ENCODE peak calls at places on chromosomes 6 and 20, in five cellular contexts. One of them, this sample, is unnamed.

GRCh38 chr6:99344289-99344688 is 5.2 kb downstream of the FAXC start:
- DNase-seq in WERI-Rb-1: no peak
- DNase-seq in astrocyte: peak; percentile 70
- DNase-seq in CD8-positive, alpha-beta T cell: no peak
- DNase-seq in tibial artery: no peak
- DNase-seq in this sample: no peak

GRCh38 chr6:39050453-39051112 is 2.0 kb downstream of the GLP1R start:
- DNase-seq in WERI-Rb-1: no peak
- DNase-seq in astrocyte: no peak
- DNase-seq in CD8-positive, alpha-beta T cell: no peak
- DNase-seq in tibial artery: no peak
- DNase-seq in this sample: no peak

GRCh38 chr20:2451939-2452732 is 18.5 kb downstream of the SNRPB start:
- DNase-seq in WERI-Rb-1: peak; percentile 85
- DNase-seq in astrocyte: peak; percentile 30
- DNase-seq in CD8-positive, alpha-beta T cell: peak; percentile 61
- DNase-seq in tibial artery: peak; percentile 80
- DNase-seq in this sample: peak; percentile 83

GRCh38 chr20:43590036-43590391 is 723 bp upstream of the IFT52 start:
- DNase-seq in WERI-Rb-1: peak; percentile 25
- DNase-seq in astrocyte: no peak
- DNase-seq in CD8-positive, alpha-beta T cell: no peak
- DNase-seq in tibial artery: no peak
- DNase-seq in this sample: peak; percentile 41

GRCh38 chr6:159610881-159611280 is 82.2 kb downstream of the SOD2 start:
- DNase-seq in WERI-Rb-1: no peak
- DNase-seq in astrocyte: no peak
- DNase-seq in CD8-positive, alpha-beta T cell: no peak
- DNase-seq in tibial artery: no peak
- DNase-seq in this sample: no peak

GRCh38 chr20:13424174-13424833 is 203.2 kb downstream of the ISM1 start:
- DNase-seq in WERI-Rb-1: no peak
- DNase-seq in astrocyte: no peak
- DNase-seq in CD8-positive, alpha-beta T cell: no peak
- DNase-seq in tibial artery: no peak
- DNase-seq in this sample: no peak

GRCh38 chr6:111813247-111814162 is 59.7 kb downstream of the FYN start:
- DNase-seq in WERI-Rb-1: no peak
- DNase-seq in astrocyte: peak; percentile 89
- DNase-seq in CD8-positive, alpha-beta T cell: no peak
- DNase-seq in tibial artery: no peak
- DNase-seq in this sample: no peak

GRCh38 chr6:24827162-24827561 is 28.4 kb upstream of the ARMH2 start:
- DNase-seq in WERI-Rb-1: peak; percentile 34
- DNase-seq in astrocyte: no peak
- DNase-seq in CD8-positive, alpha-beta T cell: no peak
- DNase-seq in tibial artery: no peak
- DNase-seq in this sample: no peak

GRCh38 chr6:106966671-106967522 is 7.6 kb downstream of the CD24 start:
- DNase-seq in WERI-Rb-1: no peak
- DNase-seq in astrocyte: no peak
- DNase-seq in CD8-positive, alpha-beta T cell: no peak
- DNase-seq in tibial artery: no peak
- DNase-seq in this sample: no peak

GRCh38 chr20:41534842-41535241 is 83.3 kb downstream of the CHD6 start:
- DNase-seq in WERI-Rb-1: no peak
- DNase-seq in astrocyte: peak; percentile 37
- DNase-seq in CD8-positive, alpha-beta T cell: no peak
- DNase-seq in tibial artery: no peak
- DNase-seq in this sample: no peak

GRCh38 chr6:169319561-169319960 is 65.9 kb upstream of the THBS2 start:
- DNase-seq in WERI-Rb-1: no peak
- DNase-seq in astrocyte: peak; percentile 34
- DNase-seq in CD8-positive, alpha-beta T cell: no peak
- DNase-seq in tibial artery: no peak
- DNase-seq in this sample: no peak

GRCh38 chr6:170229851-170230519 is 60.9 kb downstream of the DLL1 start:
- DNase-seq in WERI-Rb-1: no peak
- DNase-seq in astrocyte: no peak
- DNase-seq in CD8-positive, alpha-beta T cell: no peak
- DNase-seq in tibial artery: no peak
- DNase-seq in this sample: no peak

GRCh38 chr6:2081155-2082138 is 164.0 kb downstream of the GMDS start:
- DNase-seq in WERI-Rb-1: no peak
- DNase-seq in astrocyte: no peak
- DNase-seq in CD8-positive, alpha-beta T cell: no peak
- DNase-seq in tibial artery: no peak
- DNase-seq in this sample: no peak

GRCh38 chr20:17614176-17614811 is 44.4 kb downstream of the DSTN start:
- DNase-seq in WERI-Rb-1: no peak
- DNase-seq in astrocyte: no peak
- DNase-seq in CD8-positive, alpha-beta T cell: no peak
- DNase-seq in tibial artery: peak; percentile 83
- DNase-seq in this sample: peak; percentile 31

GRCh38 chr20:57396212-57396611 is 5.0 kb downstream of the RBM38 start:
- DNase-seq in WERI-Rb-1: no peak
- DNase-seq in astrocyte: no peak
- DNase-seq in CD8-positive, alpha-beta T cell: peak; percentile 24
- DNase-seq in tibial artery: no peak
- DNase-seq in this sample: no peak

GRCh38 chr6:31118178-31118577 is 2.1 kb downstream of the CDSN start:
- DNase-seq in WERI-Rb-1: no peak
- DNase-seq in astrocyte: no peak
- DNase-seq in CD8-positive, alpha-beta T cell: no peak
- DNase-seq in tibial artery: no peak
- DNase-seq in this sample: no peak

GRCh38 chr6:394641-395289 is 3.2 kb downstream of the IRF4 start:
- DNase-seq in WERI-Rb-1: no peak
- DNase-seq in astrocyte: no peak
- DNase-seq in CD8-positive, alpha-beta T cell: no peak
- DNase-seq in tibial artery: no peak
- DNase-seq in this sample: no peak

GRCh38 chr6:32666420-32667300 is at the start of gene HLA-DQB1:
- DNase-seq in WERI-Rb-1: peak; percentile 71
- DNase-seq in astrocyte: no peak
- DNase-seq in CD8-positive, alpha-beta T cell: peak; percentile 57
- DNase-seq in tibial artery: peak; percentile 30
- DNase-seq in this sample: peak; percentile 75

GRCh38 chr6:32668226-32668747 is 1.8 kb upstream of the HLA-DQB1 start:
- DNase-seq in WERI-Rb-1: no peak
- DNase-seq in astrocyte: no peak
- DNase-seq in CD8-positive, alpha-beta T cell: peak; percentile 59
- DNase-seq in tibial artery: no peak
- DNase-seq in this sample: peak; percentile 54

GRCh38 chr6:32669893-32670292 is 3.4 kb upstream of the HLA-DQB1 start:
- DNase-seq in WERI-Rb-1: no peak
- DNase-seq in astrocyte: no peak
- DNase-seq in CD8-positive, alpha-beta T cell: no peak
- DNase-seq in tibial artery: no peak
- DNase-seq in this sample: no peak

GRCh38 chr6:32665621-32666140 is 776 bp downstream of the HLA-DQB1 start:
- DNase-seq in WERI-Rb-1: no peak
- DNase-seq in astrocyte: no peak
- DNase-seq in CD8-positive, alpha-beta T cell: no peak
- DNase-seq in tibial artery: no peak
- DNase-seq in this sample: no peak

DNA sequence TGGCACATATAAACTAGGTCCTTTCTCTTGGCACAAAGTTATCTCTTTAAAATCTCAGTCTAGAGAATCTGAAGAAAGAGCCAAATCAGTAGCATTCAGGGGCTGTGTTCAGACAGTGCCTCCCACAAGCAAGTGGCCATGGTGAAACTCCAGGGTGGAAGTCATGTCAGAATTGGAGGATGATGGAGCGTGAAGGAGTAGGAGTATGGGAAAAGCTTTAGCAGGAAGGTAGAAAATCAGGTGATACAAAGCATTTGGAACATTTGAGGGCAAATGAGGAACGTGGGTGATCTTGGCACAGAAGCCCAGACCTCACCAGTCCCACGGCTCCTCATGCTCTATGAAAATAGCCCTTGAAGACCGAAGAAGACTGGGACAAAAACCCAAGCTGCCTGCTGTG is 2.8 kb upstream of the HLA-DQB1 start:
- DNase-seq in WERI-Rb-1: no peak
- DNase-seq in astrocyte: no peak
- DNase-seq in CD8-positive, alpha-beta T cell: no peak
- DNase-seq in tibial artery: no peak
- DNase-seq in this sample: no peak
- H3K27ac ChIP-seq in WERI-Rb-1: no peak overlapping the region
- H3K27ac ChIP-seq in astrocyte: no peak overlapping the region
- H3K27ac ChIP-seq in CD8-positive, alpha-beta T cell: no peak overlapping the region
- H3K27ac ChIP-seq in tibial artery: no peak overlapping the region
- H3K27ac ChIP-seq in this sample: no peak overlapping the region

DNA sequence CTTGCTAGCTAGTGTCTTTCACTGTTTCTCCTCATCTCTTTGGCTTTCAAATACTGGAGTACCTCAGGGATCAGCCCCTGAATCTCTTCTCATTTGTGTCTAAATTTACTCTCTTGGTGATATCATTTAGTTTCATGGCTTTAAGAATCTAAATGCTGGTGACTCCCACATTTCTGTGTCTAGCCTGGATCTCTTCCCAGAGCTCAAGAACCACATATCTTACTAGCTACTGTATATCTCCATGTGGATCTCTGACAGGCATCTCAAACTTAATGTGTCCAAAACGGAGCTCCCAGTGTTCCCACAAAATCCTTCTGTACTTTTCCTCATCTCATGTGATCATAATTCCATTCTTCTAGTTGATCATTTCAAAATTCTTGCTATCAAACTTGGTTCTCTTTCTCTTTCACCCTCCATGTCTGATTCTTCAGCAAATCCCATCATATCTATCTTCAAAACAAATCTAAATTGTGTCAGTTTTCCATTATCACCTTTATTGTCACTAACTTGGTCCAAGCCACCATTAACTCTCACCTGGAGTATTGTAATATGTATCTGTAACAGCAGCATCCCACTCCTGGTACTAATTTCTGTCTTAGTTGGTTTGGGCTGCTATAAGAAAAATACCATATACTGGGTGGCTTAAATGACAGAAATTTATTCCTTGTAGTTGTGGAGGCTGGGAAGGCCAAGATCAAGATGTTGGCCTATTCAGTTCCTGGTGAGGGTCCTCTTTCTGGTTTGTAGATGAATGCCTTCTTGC is 45.9 kb downstream of the CCDC170 start:
- DNase-seq in WERI-Rb-1: no peak
- DNase-seq in astrocyte: peak; percentile 71
- DNase-seq in CD8-positive, alpha-beta T cell: no peak
- DNase-seq in tibial artery: no peak
- DNase-seq in this sample: no peak
- H3K27ac ChIP-seq in WERI-Rb-1: no peak overlapping the region
- H3K27ac ChIP-seq in astrocyte: no peak overlapping the region
- H3K27ac ChIP-seq in CD8-positive, alpha-beta T cell: no peak overlapping the region
- H3K27ac ChIP-seq in tibial artery: no peak overlapping the region
- H3K27ac ChIP-seq in this sample: no peak overlapping the region

DNA sequence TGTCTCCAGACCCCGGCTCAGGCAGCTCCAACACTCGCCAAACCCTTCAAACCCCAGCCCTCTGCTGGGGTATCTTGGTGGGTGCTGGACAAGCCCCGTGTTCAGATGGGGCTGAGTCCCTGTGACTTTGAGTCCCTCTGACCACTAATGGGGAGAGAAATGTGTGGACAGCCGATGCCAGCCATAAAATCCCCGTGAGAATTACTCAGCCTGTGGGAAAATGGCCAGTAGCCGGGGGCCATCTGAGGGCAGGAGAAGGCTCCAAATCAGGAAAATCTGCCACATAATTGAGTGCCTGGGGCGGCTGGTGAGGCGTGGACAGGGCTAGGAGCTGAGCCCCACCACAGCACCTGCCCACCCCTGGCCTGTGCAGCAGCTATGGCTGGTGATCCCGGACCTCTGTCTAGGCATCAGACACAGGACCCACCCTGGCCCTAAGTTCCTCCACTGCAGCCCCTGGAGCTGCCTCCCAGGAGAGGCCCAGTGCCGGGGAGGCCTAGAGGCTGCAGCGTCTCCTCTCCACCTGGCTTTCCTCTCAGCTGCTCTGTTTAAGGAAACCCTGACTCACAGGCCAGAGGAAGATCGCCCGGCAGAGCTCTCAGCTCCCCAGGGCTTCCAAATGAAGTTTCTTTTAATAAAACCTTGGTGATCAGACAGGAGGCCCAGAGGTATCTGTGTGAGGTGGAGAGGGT is 53.7 kb upstream of the SLCO4A1 start:
- DNase-seq in WERI-Rb-1: peak; percentile 25
- DNase-seq in astrocyte: peak; percentile 19
- DNase-seq in CD8-positive, alpha-beta T cell: no peak
- DNase-seq in tibial artery: no peak
- DNase-seq in this sample: no peak
- H3K27ac ChIP-seq in WERI-Rb-1: peak overlapping the region; percentile 24
- H3K27ac ChIP-seq in astrocyte: no peak overlapping the region
- H3K27ac ChIP-seq in CD8-positive, alpha-beta T cell: no peak overlapping the region
- H3K27ac ChIP-seq in tibial artery: no peak overlapping the region
- H3K27ac ChIP-seq in this sample: no peak overlapping the region

GRCh38 chr6:17504005-17504404 is 96.1 kb upstream of the FAM8A1 start:
- DNase-seq in WERI-Rb-1: no peak
- DNase-seq in astrocyte: no peak
- DNase-seq in CD8-positive, alpha-beta T cell: no peak
- DNase-seq in tibial artery: no peak
- DNase-seq in this sample: no peak

GRCh38 chr6:17505062-17505476 is 95.0 kb upstream of the FAM8A1 start:
- DNase-seq in WERI-Rb-1: no peak
- DNase-seq in astrocyte: no peak
- DNase-seq in CD8-positive, alpha-beta T cell: no peak
- DNase-seq in tibial artery: no peak
- DNase-seq in this sample: no peak

GRCh38 chr6:17501442-17501841 is 98.7 kb upstream of the FAM8A1 start:
- DNase-seq in WERI-Rb-1: no peak
- DNase-seq in astrocyte: no peak
- DNase-seq in CD8-positive, alpha-beta T cell: no peak
- DNase-seq in tibial artery: no peak
- DNase-seq in this sample: no peak

GRCh38 chr6:17501982-17502704 is 98.0 kb upstream of the FAM8A1 start:
- DNase-seq in WERI-Rb-1: no peak
- DNase-seq in astrocyte: no peak
- DNase-seq in CD8-positive, alpha-beta T cell: no peak
- DNase-seq in tibial artery: no peak
- DNase-seq in this sample: no peak

GRCh38 chr6:17503051-17503450 is 97.1 kb upstream of the FAM8A1 start:
- DNase-seq in WERI-Rb-1: no peak
- DNase-seq in astrocyte: no peak
- DNase-seq in CD8-positive, alpha-beta T cell: no peak
- DNase-seq in tibial artery: no peak
- DNase-seq in this sample: no peak
- H3K27ac ChIP-seq in WERI-Rb-1: no peak overlapping the region
- H3K27ac ChIP-seq in astrocyte: no peak overlapping the region
- H3K27ac ChIP-seq in CD8-positive, alpha-beta T cell: no peak overlapping the region
- H3K27ac ChIP-seq in tibial artery: no peak overlapping the region
- H3K27ac ChIP-seq in this sample: no peak overlapping the region

DNA sequence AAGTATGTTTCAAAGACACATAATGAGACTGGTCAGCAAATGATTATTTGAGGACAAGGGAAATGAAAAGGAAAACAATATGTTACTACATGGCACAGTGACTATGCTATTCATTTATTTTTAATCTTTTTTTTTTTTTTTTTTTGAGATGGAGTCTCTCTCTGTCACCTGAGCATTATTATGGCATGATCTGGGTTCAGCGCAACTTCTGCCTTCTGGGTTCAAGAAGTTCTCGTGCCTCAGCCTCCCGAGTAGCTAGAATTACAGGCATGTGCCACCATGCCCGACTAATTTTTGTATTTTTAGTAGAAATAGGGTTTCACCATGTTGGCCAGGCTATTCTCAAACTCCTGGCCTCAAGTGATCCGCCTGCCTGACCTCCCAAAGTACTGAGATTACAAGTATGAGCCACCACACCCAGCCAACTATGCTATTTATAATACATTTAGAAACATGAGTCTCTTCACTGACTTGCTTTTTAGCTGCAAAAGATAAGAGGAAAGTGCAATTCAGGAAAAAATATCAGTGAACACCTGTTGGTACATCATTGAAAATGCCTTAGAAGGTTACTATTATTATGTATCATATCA is 3.4 kb downstream of the CALHM4 start:
- DNase-seq in WERI-Rb-1: no peak
- DNase-seq in astrocyte: no peak
- DNase-seq in CD8-positive, alpha-beta T cell: no peak
- DNase-seq in tibial artery: no peak
- DNase-seq in this sample: no peak
- H3K27ac ChIP-seq in WERI-Rb-1: no peak overlapping the region
- H3K27ac ChIP-seq in astrocyte: peak overlapping the region; percentile 74
- H3K27ac ChIP-seq in CD8-positive, alpha-beta T cell: no peak overlapping the region
- H3K27ac ChIP-seq in tibial artery: no peak overlapping the region
- H3K27ac ChIP-seq in this sample: no peak overlapping the region